ENCODE peak calls at places on chromosomes 13 and 19, in nine cellular contexts. P, Z, C, B, F, V, E, Q and N are unnamed samples.

GRCh38 chr13:30181856-30182651 is 125.3 kb downstream of the KATNAL1 start:
- DNase-seq in P (no peak), Z (no peak), E (no peak), B (peak; percentile 13), F (no peak), Q (no peak), C (no peak), V (no peak), N (no peak)

GRCh38 chr19:30293051-30293785 is 79.0 kb upstream of the ZNF536 start:
- DNase-seq in B (no peak), P (no peak), Z (no peak), V (no peak), Q (no peak), C (no peak), F (no peak), E (no peak), N (no peak)

GRCh38 chr19:14118165-14119051 is 846 bp upstream of the PRKACA start:
- DNase-seq in P (no peak), B (peak; percentile 33), Q (no peak), F (peak; percentile 69), C (peak; percentile 71), V (no peak), E (peak; percentile 65), Z (peak; percentile 63), N (no peak)

GRCh38 chr19:3406571-3407111 is 40.3 kb downstream of the NFIC start:
- DNase-seq in E (no peak), P (no peak), F (no peak), Q (no peak), C (no peak), B (no peak), V (no peak), Z (no peak), N (no peak)

GRCh38 chr13:42066542-42066941 is 18.1 kb downstream of the DGKH start:
- DNase-seq in Z (no peak), C (no peak), P (no peak), E (peak; percentile 73), B (no peak), F (peak; percentile 95), Q (no peak), V (no peak), N (no peak)

GRCh38 chr13:34577051-34577450 is 365.0 kb upstream of the NBEA start:
- DNase-seq in E (no peak), P (no peak), C (no peak), B (no peak), V (no peak), Q (peak; percentile 6), Z (peak; percentile 57), F (peak; percentile 9), N (no peak)

GRCh38 chr19:42176649-42176989 is 40.9 kb downstream of the DEDD2 start:
- DNase-seq in F (no peak), V (no peak), Z (no peak), E (no peak), Q (no peak), B (peak; percentile 76), C (no peak), P (no peak), N (no peak)

GRCh38 chr19:45507864-45508680 is 793 bp downstream of the VASP start:
- DNase-seq in Q (no peak), F (peak; percentile 40), B (peak; percentile 57), P (no peak), E (no peak), V (no peak), C (peak; percentile 67), Z (peak; percentile 30), N (no peak)

GRCh38 chr19:19062454-19063182 is 1.2 kb upstream of the SLC25A42 start:
- DNase-seq in Q (peak; percentile 51), E (no peak), F (peak; percentile 45), P (no peak), C (no peak), B (no peak), V (no peak), Z (peak; percentile 49), N (no peak)

GRCh38 chr19:1668339-1669123 is 16.1 kb upstream of the TCF3 start:
- DNase-seq in E (no peak), F (no peak), Q (no peak), B (peak; percentile 54), C (no peak), P (no peak), Z (no peak), V (no peak), N (no peak)

GRCh38 chr19:5193192-5193591 is 147.4 kb downstream of the PTPRS start:
- DNase-seq in F (no peak), P (no peak), B (peak; percentile 98), Z (no peak), Q (no peak), V (no peak), C (no peak), E (no peak), N (no peak)

GRCh38 chr13:72437458-72437857 is 290.0 kb downstream of the MZT1 start:
- DNase-seq in Z (peak; percentile 82), F (peak; percentile 48), P (no peak), B (no peak), E (no peak), C (no peak), Q (no peak), V (no peak), N (no peak)

GRCh38 chr13:69168436-69168835 is 939.2 kb upstream of the ATXN8OS start:
- DNase-seq in E (no peak), B (no peak), Q (no peak), C (no peak), Z (no peak), F (no peak), P (no peak), V (no peak), N (no peak)

GRCh38 chr13:89953581-89953980 is 1393.9 kb upstream of the MIR17HG start:
- DNase-seq in Q (no peak), B (no peak), C (no peak), E (no peak), V (no peak), Z (no peak), F (no peak), P (no peak), N (no peak)

GRCh38 chr13:113328851-113329250 is 31.8 kb downstream of the LAMP1 start:
- DNase-seq in F (no peak), B (no peak), C (no peak), P (no peak), Q (no peak), V (no peak), Z (no peak), E (no peak), N (no peak)

GRCh38 chr13:74819549-74819948 is 662.4 kb downstream of the TBC1D4 start:
- DNase-seq in F (peak; percentile 29), P (no peak), E (no peak), V (no peak), Z (peak; percentile 23), Q (no peak), C (no peak), B (no peak), N (no peak)

GRCh38 chr19:48614436-48615144 is at the start of gene FAM83E:
- DNase-seq in E (no peak), Z (peak; percentile 70), C (no peak), B (peak; percentile 75), P (no peak), F (no peak), V (no peak), Q (no peak), N (no peak)

GRCh38 chr13:79187917-79188699 is 217.9 kb downstream of the RBM26 start:
- DNase-seq in Z (peak; percentile 10), E (no peak), Q (no peak), C (no peak), F (no peak), V (no peak), P (no peak), B (no peak), N (no peak)

GRCh38 chr13:114164027-114164426 is 15.0 kb upstream of the CFAP97D2 start:
- DNase-seq in C (no peak), B (no peak), P (no peak), F (no peak), Z (no peak), Q (no peak), E (no peak), V (no peak), N (no peak)

GRCh38 chr19:15297416-15298224 is 34.7 kb downstream of the BRD4 start:
- DNase-seq in Q (peak; percentile 55), V (peak; percentile 59), F (peak; percentile 67), Z (peak; percentile 80), B (no peak), C (peak; percentile 40), P (no peak), E (peak; percentile 54), N (no peak)

GRCh38 chr13:43116242-43116641 is 92.9 kb downstream of the DNAJC15 start:
- DNase-seq in C (no peak), Q (no peak), B (no peak), E (no peak), V (no peak), Z (no peak), F (no peak), P (no peak), N (no peak)
- TF ChIP-seq CTCF in C (no peak), Q (no peak), B (no peak), E (no peak), V (peak; percentile 35), Z (no peak), F (no peak), P (no peak), N (no peak)

DNA sequence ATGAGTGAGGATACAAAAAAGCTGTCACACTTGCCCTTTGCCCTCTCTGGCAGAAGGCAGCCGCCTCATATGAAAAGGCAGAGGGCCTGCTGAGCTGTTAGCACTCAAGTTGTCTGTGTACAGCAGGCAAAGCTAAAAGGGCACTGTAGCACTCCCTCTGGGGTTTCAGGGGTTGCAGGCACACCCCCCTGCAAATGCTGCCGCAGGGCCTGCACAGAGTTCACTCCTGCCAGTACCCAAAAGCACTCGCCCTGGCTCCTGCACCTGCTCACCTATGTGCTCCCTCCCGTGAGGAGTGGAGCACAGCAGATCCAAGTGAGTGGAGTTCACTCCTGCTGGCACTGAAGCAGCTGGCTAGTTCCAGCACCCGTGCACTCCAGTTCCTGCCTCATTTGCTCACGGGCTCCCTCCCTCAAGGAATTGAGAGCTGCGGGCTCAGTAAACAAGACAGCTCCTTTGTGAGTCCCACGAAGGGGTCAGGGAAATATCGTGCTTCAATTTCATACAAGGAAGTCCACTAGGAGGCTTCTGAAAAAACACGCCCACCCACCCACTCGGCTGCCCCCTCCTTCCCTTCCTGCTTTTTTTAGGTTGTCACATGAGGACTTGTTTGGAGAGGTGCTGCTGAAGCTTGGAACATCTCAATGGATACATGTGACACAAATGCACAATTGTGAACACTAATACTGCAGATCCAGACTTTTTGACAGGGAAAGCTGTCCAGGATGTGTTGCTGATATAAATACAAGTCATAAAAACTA is 9.9 kb upstream of the RCBTB2 start:
- DNase-seq in E (no peak), F (peak; percentile 21), V (no peak), Q (no peak), B (peak; percentile 59), P (no peak), Z (no peak), C (peak; percentile 63), N (no peak)
- TF ChIP-seq CTCF in E (no peak), F (peak; percentile 5), V (no peak), Q (no peak), B (no peak), P (no peak), Z (no peak), C (no peak), N (peak; percentile 26)

GRCh38 chr19:43534811-43535761 is 2.1 kb downstream of the ZNF575 start:
- DNase-seq in P (peak; percentile 27), B (peak; percentile 92), C (peak; percentile 79), Z (peak; percentile 33), F (peak; percentile 64), E (no peak), Q (no peak), V (no peak), N (peak; percentile 75)
- TF ChIP-seq CTCF in P (peak; percentile 27), B (peak; percentile 71), C (peak; percentile 60), Z (peak; percentile 82), F (peak; percentile 81), E (peak; percentile 77), Q (peak; percentile 62), V (peak; percentile 56), N (peak; percentile 66)

GRCh38 chr13:38046049-38046376 is 176.4 kb upstream of the TRPC4 start:
- DNase-seq in Q (no peak), P (no peak), E (no peak), B (no peak), F (no peak), Z (no peak), C (no peak), V (no peak), N (no peak)
- TF ChIP-seq CTCF in Q (no peak), P (no peak), E (no peak), B (no peak), F (no peak), Z (no peak), C (no peak), V (no peak), N (no peak)